ENCODE peak calls at places on chromosomes 11 and 22, in ten cellular contexts. H is Peyer's patch, I is mucosa of descending colon, W is psoas muscle, X is left ventricle myocardium inferior, P is lower lobe of right lung, R is esophagus squamous epithelium, G is GM23338, V is colonic mucosa, C is uterus. B is an unnamed sample. For H3K4me1, the result is how much of the 10 kb centered on the place peaks cover.

GRCh38 chr11:2993000-2993330 is 836 bp upstream of the NAP1L4 start:
- DNase-seq in X (no peak), H (no peak), G (no peak), R (no peak), I (no peak), W (no peak), V (no peak), C (no peak), P (no peak), B (no peak)

GRCh38 chr11:47136327-47136726 is 40.4 kb downstream of the ARFGAP2 start:
- DNase-seq in I (no peak), G (no peak), R (no peak), V (no peak), X (no peak), H (no peak), W (no peak), P (no peak), C (no peak), B (no peak)

GRCh38 chr22:26079009-26079408 is 90.3 kb upstream of the SEZ6L start:
- DNase-seq in C (no peak), G (peak), X (no peak), R (no peak), V (no peak), P (no peak), W (no peak), H (no peak), I (no peak), B (no peak)

GRCh38 chr11:45885921-45886721 is 670 bp downstream of the MAPK8IP1 start:
- DNase-seq in P (no peak), G (peak), X (no peak), C (no peak), W (no peak), I (no peak), H (no peak), R (no peak), V (no peak), B (no peak)

GRCh38 chr11:108483163-108483562 is 15.0 kb downstream of the POGLUT3 start:
- DNase-seq in X (no peak), C (no peak), V (no peak), G (no peak), W (no peak), P (no peak), H (no peak), I (no peak), R (no peak), B (no peak)

GRCh38 chr22:35761037-35761436 is 43.4 kb downstream of the APOL5 start:
- DNase-seq in W (no peak), G (peak), V (no peak), P (no peak), H (no peak), R (no peak), X (no peak), I (no peak), C (no peak), B (no peak)

GRCh38 chr22:35540600-35541253 is at the start of gene RASD2:
- DNase-seq in I (peak), C (peak), P (no peak), H (no peak), G (peak), R (no peak), W (peak), X (peak), V (peak), B (peak)

GRCh38 chr11:14254533-14255530 is 104.2 kb downstream of the RRAS2 start:
- DNase-seq in V (no peak), G (no peak), C (no peak), I (no peak), H (no peak), X (no peak), W (no peak), R (no peak), P (no peak), B (no peak)

GRCh38 chr22:37222440-37222971 is 10.2 kb upstream of the SSTR3 start:
- DNase-seq in V (no peak), R (no peak), I (no peak), X (no peak), G (no peak), P (no peak), W (no peak), H (peak), C (no peak), B (no peak)

GRCh38 chr11:60887531-60887930 is 18.9 kb downstream of the PRPF19 start:
- DNase-seq in G (peak), H (no peak), C (no peak), V (peak), R (no peak), I (peak), X (no peak), P (no peak), W (peak), B (peak)

GRCh38 chr11:97143463-97143862 is 753.6 kb downstream of the JRKL start:
- DNase-seq in G (no peak), I (no peak), V (no peak), R (no peak), H (no peak), C (no peak), P (no peak), W (no peak), X (no peak), B (no peak)

GRCh38 chr11:74725701-74726100 is 5.5 kb downstream of the CHRDL2 start:
- DNase-seq in P (no peak), H (no peak), V (no peak), G (no peak), I (no peak), R (no peak), W (no peak), X (no peak), C (peak), B (no peak)

GRCh38 chr11:44567876-44568256 is 2.4 kb downstream of the CD82 start:
- DNase-seq in X (no peak), R (no peak), W (no peak), C (no peak), H (no peak), V (no peak), P (no peak), I (no peak), G (no peak), B (no peak)

GRCh38 chr11:123135863-123136446 is 59.1 kb downstream of the CLMP start:
- DNase-seq in H (no peak), I (no peak), P (no peak), V (no peak), C (no peak), W (no peak), G (no peak), R (no peak), X (no peak), B (no peak)

GRCh38 chr11:1926156-1927031 is 6.9 kb downstream of the TNNT3 start:
- DNase-seq in C (no peak), P (no peak), V (no peak), H (no peak), I (no peak), R (no peak), G (no peak), W (no peak), X (no peak), B (no peak)

GRCh38 chr11:79609511-79609910 is 168.7 kb upstream of the TENM4 start:
- DNase-seq in V (no peak), W (no peak), G (no peak), R (no peak), I (no peak), C (no peak), H (no peak), P (no peak), X (no peak), B (no peak)

GRCh38 chr11:3341298-3341697 is 37.6 kb downstream of the ZNF195 start:
- DNase-seq in C (peak), P (peak), G (peak), H (peak), V (peak), X (peak), R (no peak), I (peak), W (peak), B (peak)

GRCh38 chr11:84905411-84905810 is 721.7 kb downstream of the DLG2 start:
- DNase-seq in H (no peak), C (no peak), P (no peak), G (no peak), W (no peak), X (no peak), I (no peak), R (no peak), V (no peak), B (no peak)

GRCh38 chr11:47979378-47980092 is 824 bp upstream of the PTPRJ start:
- DNase-seq in V (no peak), I (no peak), X (no peak), R (no peak), C (no peak), P (no peak), G (peak), W (no peak), H (no peak), B (no peak)

GRCh38 chr22:24157783-24158170 is 23.5 kb upstream of the SUSD2 start:
- DNase-seq in W (no peak), G (no peak), C (no peak), I (no peak), P (no peak), X (no peak), H (peak), V (no peak), R (no peak), B (no peak)

GRCh38 chr22:38843201-38843715 is 570 bp downstream of the NPTXR start:
- DNase-seq in R (no peak), C (peak), I (peak), H (peak), V (no peak), X (peak), P (peak), G (peak), W (peak), B (no peak)

GRCh38 chr11:2460540-2461252 is 15.9 kb downstream of the KCNQ1 start:
- DNase-seq in V (peak), R (no peak), I (peak), C (no peak), G (no peak), H (no peak), X (no peak), W (no peak), P (no peak), B (no peak)

GRCh38 chr11:7551571-7551970 is 37.8 kb downstream of the PPFIBP2 start:
- DNase-seq in G (no peak), P (no peak), R (no peak), V (no peak), W (no peak), C (no peak), X (no peak), H (no peak), I (no peak), B (no peak)

GRCh38 chr11:91243630-91244029 is 981.0 kb upstream of the FAT3 start:
- DNase-seq in X (no peak), C (no peak), R (no peak), G (no peak), H (no peak), W (no peak), V (no peak), P (no peak), I (no peak), B (no peak)

GRCh38 chr11:127098684-127099083 is 98.1 kb upstream of the KIRREL3 start:
- DNase-seq in W (no peak), V (no peak), H (no peak), G (peak), P (no peak), C (no peak), X (no peak), R (no peak), I (no peak), B (no peak)

GRCh38 chr11:106397787-106398355 is 320.4 kb downstream of the AASDHPPT start:
- DNase-seq in I (no peak), C (no peak), R (no peak), X (no peak), W (no peak), H (no peak), P (no peak), G (no peak), V (no peak), B (no peak)
- H3K4me3 ChIP-seq in I (no peak), C (no peak), R (no peak), X (no peak), W (no peak), H (no peak), P (no peak), G (no peak), V (no peak), B (no peak)

GRCh38 chr11:12210200-12210599 is 99.8 kb downstream of the MICAL2 start:
- DNase-seq in W (no peak), C (no peak), G (no peak), R (no peak), V (no peak), P (no peak), H (no peak), X (no peak), I (no peak), B (no peak)

GRCh38 chr11:12205330-12205729 is 94.9 kb downstream of the MICAL2 start:
- DNase-seq in C (no peak), G (no peak), H (no peak), P (no peak), V (no peak), X (no peak), R (no peak), W (no peak), I (no peak), B (no peak)

GRCh38 chr11:12209096-12209495 is 98.7 kb downstream of the MICAL2 start:
- DNase-seq in H (no peak), G (no peak), R (no peak), P (no peak), X (no peak), C (no peak), I (no peak), V (no peak), W (no peak), B (no peak)

GRCh38 chr11:12206529-12206928 is 96.1 kb downstream of the MICAL2 start:
- DNase-seq in V (no peak), G (no peak), X (no peak), R (no peak), I (no peak), H (no peak), P (no peak), C (no peak), W (no peak), B (no peak)

DNA sequence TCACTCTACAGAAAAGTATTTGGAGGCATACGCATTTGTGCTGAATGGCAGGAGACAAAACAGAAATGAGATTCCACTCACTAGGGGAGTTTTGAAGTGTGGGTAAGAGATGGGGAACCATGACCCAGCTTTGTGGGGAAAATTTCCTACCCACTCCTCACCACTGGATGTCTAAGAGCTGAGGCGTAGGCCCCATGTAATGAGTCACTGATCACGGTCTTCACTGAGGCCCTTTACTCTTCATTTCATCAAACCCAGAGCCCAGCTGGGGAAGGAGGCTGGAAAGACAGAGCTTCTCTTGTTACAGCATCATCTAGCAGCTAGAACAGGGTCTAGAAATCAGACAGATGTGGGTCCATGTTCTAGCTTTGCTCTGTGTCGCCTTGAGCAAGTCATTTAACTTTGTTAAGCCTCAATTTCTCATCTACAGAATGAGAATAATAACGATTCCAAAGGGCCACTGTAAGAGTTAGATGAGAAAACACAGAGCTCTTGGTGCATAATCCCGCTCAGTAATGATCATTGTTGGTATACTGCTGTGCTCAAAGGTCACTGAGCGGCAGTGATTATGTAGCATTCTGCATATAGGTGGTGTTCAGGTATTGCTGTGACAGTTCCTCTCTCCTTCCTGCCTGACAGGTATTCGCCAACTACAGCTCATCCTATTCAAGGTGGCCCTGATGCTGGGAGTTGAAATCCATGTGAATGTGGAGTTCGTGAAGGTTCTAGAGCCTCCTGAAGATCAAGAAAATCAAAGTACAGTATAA is 97.2 kb downstream of the MICAL2 start:
- DNase-seq in V (no peak), W (no peak), R (no peak), G (no peak), I (peak), H (no peak), C (no peak), P (no peak), X (no peak), B (no peak)
- TF ChIP-seq CTCF in V (no peak), W (no peak), R (no peak), G (no peak), I (no peak), H (no peak), C (no peak), P (no peak), X (no peak), B (no peak)

DNA sequence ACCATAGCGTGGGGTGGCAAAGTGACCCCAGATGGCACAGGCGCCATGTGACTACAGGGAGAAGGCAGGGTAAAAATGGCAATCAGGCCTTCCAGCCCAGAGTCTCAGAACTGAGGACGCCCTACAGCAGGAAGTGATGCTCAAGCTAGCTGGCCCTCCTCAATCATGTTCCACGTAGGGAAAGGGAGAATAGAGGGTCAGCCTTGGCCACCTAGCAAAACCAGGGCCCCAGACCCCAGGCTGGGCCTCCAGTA is 978 bp upstream of the ANKRD13D start:
- DNase-seq in W (no peak), I (no peak), R (no peak), P (no peak), G (no peak), C (no peak), V (no peak), H (no peak), X (no peak), B (no peak)
- H3K4me1 ChIP-seq in W (under half), I (under half), R (half or more), P (half or more), G (under half), C (under half), V (under half), H (under half), X (half or more), B (under half)

DNA sequence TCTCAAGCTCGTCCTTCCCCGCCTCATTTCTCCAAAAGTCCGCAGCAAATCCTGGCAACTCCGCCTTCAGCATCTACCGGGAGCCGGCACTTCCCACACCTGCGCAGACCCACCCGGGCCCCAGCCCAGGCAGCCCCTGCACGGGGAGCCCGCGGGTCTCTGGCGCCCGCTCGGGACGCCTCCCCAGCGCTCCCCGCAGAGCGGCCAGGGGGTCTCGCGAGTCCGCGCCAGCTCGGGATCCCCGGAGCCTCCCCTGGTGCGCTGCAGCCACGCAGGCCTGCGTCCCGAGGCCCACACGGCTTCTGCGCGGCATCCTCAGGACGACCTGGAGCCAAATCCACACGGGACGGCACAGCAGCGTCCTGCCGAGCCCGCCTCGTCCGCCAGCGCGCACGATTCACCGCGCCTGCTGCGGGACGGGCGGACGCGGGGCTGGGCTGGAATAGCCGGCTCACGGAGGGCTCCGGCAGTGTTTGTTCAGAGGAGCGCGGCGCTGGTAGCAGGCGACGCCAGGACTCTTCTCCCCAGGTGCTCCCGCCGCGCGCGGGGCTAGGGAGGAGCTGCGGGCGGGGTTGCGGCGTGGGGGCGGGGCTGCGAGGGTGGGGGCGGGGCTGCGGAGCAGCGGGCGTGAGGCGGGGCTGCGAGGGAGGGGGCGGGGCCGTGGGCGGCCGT is 810 bp upstream of the PHRF1 start:
- DNase-seq in H (no peak), W (no peak), V (peak), C (no peak), G (peak), X (no peak), I (no peak), P (peak), R (no peak), B (no peak)
- H3K4me3 ChIP-seq in H (peak), W (peak), V (peak), C (peak), G (peak), X (peak), I (peak), P (peak), R (peak), B (peak)

GRCh38 chr11:76462317-76462716 is 17.5 kb downstream of the EMSY start:
- DNase-seq in P (no peak), H (no peak), C (no peak), I (no peak), W (no peak), V (no peak), X (no peak), G (no peak), R (no peak), B (no peak)

GRCh38 chr11:76456571-76456970 is 11.8 kb downstream of the EMSY start:
- DNase-seq in X (no peak), H (no peak), C (no peak), V (no peak), G (peak), R (no peak), I (no peak), W (no peak), P (no peak), B (no peak)

GRCh38 chr11:76459846-76460245 is 15.0 kb downstream of the EMSY start:
- DNase-seq in R (no peak), I (no peak), V (no peak), W (no peak), G (no peak), C (no peak), X (no peak), P (no peak), H (no peak), B (no peak)

GRCh38 chr11:76455931-76456330 is 11.1 kb downstream of the EMSY start:
- DNase-seq in X (no peak), G (no peak), C (no peak), I (no peak), P (no peak), H (no peak), W (no peak), V (no peak), R (no peak), B (no peak)

DNA sequence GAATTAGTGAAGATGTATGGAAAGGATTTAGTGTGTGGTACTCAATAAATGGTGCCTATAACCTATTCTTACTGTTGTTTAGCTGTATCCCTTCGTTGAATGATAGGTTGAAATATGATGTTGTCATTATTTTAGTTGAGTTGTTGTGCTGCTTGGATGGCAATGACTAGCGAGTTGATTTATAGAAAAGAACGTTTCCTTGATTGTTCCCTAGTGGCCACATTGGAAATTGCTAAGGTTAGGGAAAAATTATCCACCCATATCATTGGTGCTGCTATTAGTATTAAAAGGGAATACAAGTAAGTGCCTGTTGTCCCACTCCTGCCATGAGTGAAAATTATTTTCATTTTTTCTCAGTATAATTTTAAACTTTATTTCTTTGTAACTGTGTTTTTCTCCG is 14.5 kb downstream of the EMSY start:
- DNase-seq in X (no peak), W (no peak), C (no peak), H (no peak), V (no peak), P (no peak), I (no peak), G (peak), R (no peak), B (no peak)
- TF ChIP-seq CTCF in X (peak), W (peak), C (no peak), H (peak), V (peak), P (peak), I (no peak), G (peak), R (peak), B (no peak)

DNA sequence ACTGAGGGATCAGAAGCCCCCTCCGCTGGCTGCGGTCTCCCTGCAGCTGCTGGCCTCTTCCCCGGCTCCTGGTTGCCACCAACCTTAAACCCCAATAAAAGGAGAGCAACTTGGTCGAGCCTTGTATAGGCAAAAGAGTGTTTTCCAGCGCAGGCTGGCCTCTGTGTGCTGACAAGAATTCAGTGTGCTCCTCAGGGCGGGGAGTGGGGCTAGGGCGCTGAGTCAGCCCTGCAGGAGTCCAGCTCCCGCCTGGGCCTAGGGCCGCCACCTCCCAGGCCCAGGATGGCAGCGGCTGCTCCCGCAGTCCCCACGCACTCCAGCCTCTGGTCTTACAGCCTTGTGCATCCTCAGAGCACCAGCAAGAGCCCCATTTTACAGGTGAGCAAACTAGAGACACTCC is at the start of gene SHISAL1:
- DNase-seq in X (no peak), V (no peak), I (no peak), R (no peak), P (no peak), G (no peak), H (no peak), W (no peak), C (peak), B (no peak)
- H3K4me1 ChIP-seq in X (under half), V (under half), I (under half), R (half or more), P (under half), G (under half), H (under half), W (under half), C (under half), B (under half)

B was measured in prostate gland.